ENCODE peak calls at places on chromosomes 2 and 18, in nine cellular contexts. One of them, this sample, is unnamed.

GRCh38 chr2:59249441-59250330 is 1008.6 kb upstream of the FANCL start:
- DNase-seq in DND-41: no peak
- DNase-seq in CD8-positive, alpha-beta memory T cell: no peak
- DNase-seq in uterus: no peak
- DNase-seq in H9: no peak
- DNase-seq in dorsolateral prefrontal cortex: peak; percentile 65
- DNase-seq in right lobe of liver: no peak
- DNase-seq in spleen: no peak
- DNase-seq in tibial nerve: no peak
- DNase-seq in this sample: no peak

GRCh38 chr18:31648966-31649429 is 35.4 kb downstream of the B4GALT6 start:
- DNase-seq in uterus: no peak
- DNase-seq in tibial nerve: no peak
- DNase-seq in right lobe of liver: no peak
- DNase-seq in DND-41: no peak
- DNase-seq in dorsolateral prefrontal cortex: no peak
- DNase-seq in CD8-positive, alpha-beta memory T cell: no peak
- DNase-seq in spleen: no peak
- DNase-seq in H9: no peak
- DNase-seq in this sample: no peak

GRCh38 chr2:74747411-74748080 is 86.4 kb upstream of the HK2 start:
- DNase-seq in uterus: no peak
- DNase-seq in right lobe of liver: no peak
- DNase-seq in dorsolateral prefrontal cortex: no peak
- DNase-seq in H9: no peak
- DNase-seq in spleen: no peak
- DNase-seq in CD8-positive, alpha-beta memory T cell: no peak
- DNase-seq in DND-41: no peak
- DNase-seq in tibial nerve: no peak
- DNase-seq in this sample: no peak

GRCh38 chr18:4847066-4847465 is 350.0 kb downstream of the AKAIN1 start:
- DNase-seq in spleen: no peak
- DNase-seq in H9: no peak
- DNase-seq in uterus: no peak
- DNase-seq in dorsolateral prefrontal cortex: no peak
- DNase-seq in right lobe of liver: no peak
- DNase-seq in CD8-positive, alpha-beta memory T cell: no peak
- DNase-seq in tibial nerve: no peak
- DNase-seq in DND-41: no peak
- DNase-seq in this sample: no peak

GRCh38 chr2:233857511-233858118 is 3.3 kb upstream of the HJURP start:
- DNase-seq in H9: peak; percentile 64
- DNase-seq in uterus: no peak
- DNase-seq in DND-41: peak; percentile 57
- DNase-seq in right lobe of liver: peak; percentile 70
- DNase-seq in CD8-positive, alpha-beta memory T cell: peak; percentile 62
- DNase-seq in spleen: peak; percentile 86
- DNase-seq in tibial nerve: no peak
- DNase-seq in dorsolateral prefrontal cortex: no peak
- DNase-seq in this sample: peak; percentile 91

GRCh38 chr2:71129891-71130324 is at the start of gene MCEE:
- DNase-seq in uterus: peak; percentile 87
- DNase-seq in right lobe of liver: peak; percentile 94
- DNase-seq in DND-41: peak; percentile 89
- DNase-seq in H9: peak; percentile 88
- DNase-seq in spleen: peak; percentile 97
- DNase-seq in dorsolateral prefrontal cortex: peak; percentile 86
- DNase-seq in CD8-positive, alpha-beta memory T cell: peak; percentile 90
- DNase-seq in tibial nerve: peak; percentile 84
- DNase-seq in this sample: peak; percentile 96

GRCh38 chr18:43596106-43596712 is 318.9 kb upstream of the SYT4 start:
- DNase-seq in right lobe of liver: no peak
- DNase-seq in spleen: no peak
- DNase-seq in dorsolateral prefrontal cortex: no peak
- DNase-seq in DND-41: no peak
- DNase-seq in H9: no peak
- DNase-seq in CD8-positive, alpha-beta memory T cell: no peak
- DNase-seq in uterus: no peak
- DNase-seq in tibial nerve: no peak
- DNase-seq in this sample: no peak

GRCh38 chr18:66013976-66014375 is 263.2 kb downstream of the CDH7 start:
- DNase-seq in uterus: no peak
- DNase-seq in right lobe of liver: no peak
- DNase-seq in spleen: no peak
- DNase-seq in tibial nerve: no peak
- DNase-seq in CD8-positive, alpha-beta memory T cell: no peak
- DNase-seq in dorsolateral prefrontal cortex: no peak
- DNase-seq in DND-41: no peak
- DNase-seq in H9: no peak
- DNase-seq in this sample: no peak

GRCh38 chr2:241197947-241198346 is 9.5 kb downstream of the ANO7 start:
- DNase-seq in right lobe of liver: no peak
- DNase-seq in spleen: no peak
- DNase-seq in H9: no peak
- DNase-seq in DND-41: no peak
- DNase-seq in uterus: no peak
- DNase-seq in dorsolateral prefrontal cortex: no peak
- DNase-seq in CD8-positive, alpha-beta memory T cell: no peak
- DNase-seq in tibial nerve: no peak
- DNase-seq in this sample: no peak

GRCh38 chr18:68447286-68447685 is 267.6 kb downstream of the TMX3 start:
- DNase-seq in tibial nerve: no peak
- DNase-seq in CD8-positive, alpha-beta memory T cell: no peak
- DNase-seq in right lobe of liver: no peak
- DNase-seq in DND-41: no peak
- DNase-seq in H9: no peak
- DNase-seq in uterus: no peak
- DNase-seq in spleen: no peak
- DNase-seq in dorsolateral prefrontal cortex: no peak
- DNase-seq in this sample: no peak

GRCh38 chr18:73245345-73245744 is 377.6 kb upstream of the NETO1 start:
- DNase-seq in DND-41: no peak
- DNase-seq in spleen: no peak
- DNase-seq in H9: peak; percentile 51
- DNase-seq in CD8-positive, alpha-beta memory T cell: no peak
- DNase-seq in dorsolateral prefrontal cortex: no peak
- DNase-seq in right lobe of liver: no peak
- DNase-seq in uterus: no peak
- DNase-seq in tibial nerve: no peak
- DNase-seq in this sample: peak; percentile 77

GRCh38 chr2:106982350-106982749 is 96.4 kb upstream of the ST6GAL2 start:
- DNase-seq in spleen: no peak
- DNase-seq in tibial nerve: no peak
- DNase-seq in DND-41: no peak
- DNase-seq in CD8-positive, alpha-beta memory T cell: no peak
- DNase-seq in uterus: no peak
- DNase-seq in dorsolateral prefrontal cortex: no peak
- DNase-seq in H9: no peak
- DNase-seq in right lobe of liver: no peak
- DNase-seq in this sample: no peak

DNA sequence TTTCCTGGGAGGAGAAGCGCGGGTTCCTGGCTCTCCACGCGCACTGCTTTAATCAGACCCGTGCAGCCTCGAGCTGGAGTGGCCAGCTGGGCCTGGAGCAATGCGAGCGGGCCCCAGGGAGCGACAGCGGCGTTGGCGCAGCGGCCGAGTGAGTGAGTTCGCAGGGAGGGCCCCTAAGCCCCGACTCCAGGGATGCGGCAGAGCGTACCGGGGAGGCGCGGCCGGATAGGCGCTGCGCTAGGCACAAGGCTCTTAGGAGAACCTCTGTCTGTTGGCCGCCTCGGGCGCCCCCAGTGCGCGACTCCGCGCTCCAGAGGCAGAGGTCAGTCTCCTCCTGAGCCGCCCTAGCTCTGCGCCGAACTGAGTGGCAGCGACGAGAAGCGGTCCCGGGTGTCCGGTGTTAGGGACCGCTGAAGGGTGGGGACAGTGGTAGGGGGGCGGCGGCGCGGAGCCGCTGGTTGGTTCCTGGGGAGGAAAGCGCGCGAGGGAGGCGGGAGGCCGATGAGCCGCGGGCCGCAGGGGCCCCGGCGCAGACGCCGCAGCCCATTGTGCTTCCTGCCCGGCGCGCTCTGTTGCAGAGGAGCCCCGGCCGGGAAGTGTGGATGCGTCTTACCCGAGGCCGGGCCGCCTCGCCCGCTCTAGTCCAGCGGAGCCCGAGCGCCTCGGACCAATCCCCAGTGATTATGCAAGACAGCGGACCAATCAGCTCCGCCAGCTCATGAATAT is 410 bp upstream of the DLX1 start:
- DNase-seq in tibial nerve: peak; percentile 70
- DNase-seq in uterus: peak; percentile 60
- DNase-seq in H9: peak; percentile 95
- DNase-seq in spleen: peak; percentile 88
- DNase-seq in DND-41: peak; percentile 88
- DNase-seq in right lobe of liver: no peak
- DNase-seq in dorsolateral prefrontal cortex: peak; percentile 65
- DNase-seq in CD8-positive, alpha-beta memory T cell: peak; percentile 54
- DNase-seq in this sample: peak; percentile 97
- H3K27ac ChIP-seq in tibial nerve: no peak overlapping the region
- H3K27ac ChIP-seq in uterus: no peak overlapping the region
- H3K27ac ChIP-seq in H9: no peak overlapping the region
- H3K27ac ChIP-seq in spleen: no peak overlapping the region
- H3K27ac ChIP-seq in DND-41: peak overlapping the region; percentile 77
- H3K27ac ChIP-seq in right lobe of liver: no peak overlapping the region
- H3K27ac ChIP-seq in dorsolateral prefrontal cortex: no peak overlapping the region
- H3K27ac ChIP-seq in CD8-positive, alpha-beta memory T cell: peak overlapping the region; percentile 71
- H3K27ac ChIP-seq in this sample: no peak overlapping the region

DNA sequence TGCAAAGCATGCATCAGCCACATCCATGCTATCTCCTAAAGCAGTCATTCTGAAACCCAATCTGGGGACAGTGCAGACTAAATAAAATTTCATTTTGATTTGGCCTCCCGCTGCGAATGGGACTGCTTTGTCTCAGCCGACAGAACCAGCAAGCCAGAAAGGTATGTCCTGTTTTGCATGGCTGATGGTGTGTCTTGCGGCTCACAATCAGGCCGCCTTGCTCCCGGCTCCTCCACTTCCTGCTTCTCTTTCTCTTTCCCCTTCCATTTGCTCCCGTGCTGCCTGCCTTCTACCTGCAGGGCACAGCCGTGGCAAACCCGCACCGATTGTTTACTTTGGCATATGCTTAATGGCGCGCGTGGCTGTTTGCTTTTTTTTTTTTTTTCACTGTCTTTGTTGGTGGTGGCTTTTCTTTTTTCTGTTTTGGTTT is 419.5 kb upstream of the POU3F3 start:
- DNase-seq in dorsolateral prefrontal cortex: peak; percentile 48
- DNase-seq in DND-41: no peak
- DNase-seq in spleen: no peak
- DNase-seq in H9: peak; percentile 79
- DNase-seq in right lobe of liver: peak; percentile 76
- DNase-seq in tibial nerve: no peak
- DNase-seq in uterus: no peak
- DNase-seq in CD8-positive, alpha-beta memory T cell: no peak
- DNase-seq in this sample: peak; percentile 84
- H3K27ac ChIP-seq in dorsolateral prefrontal cortex: peak overlapping the region; percentile 91
- H3K27ac ChIP-seq in DND-41: no peak overlapping the region
- H3K27ac ChIP-seq in spleen: no peak overlapping the region
- H3K27ac ChIP-seq in H9: peak overlapping the region; percentile 61
- H3K27ac ChIP-seq in right lobe of liver: no peak overlapping the region
- H3K27ac ChIP-seq in tibial nerve: no peak overlapping the region
- H3K27ac ChIP-seq in uterus: no peak overlapping the region
- H3K27ac ChIP-seq in CD8-positive, alpha-beta memory T cell: no peak overlapping the region
- H3K27ac ChIP-seq in this sample: peak overlapping the region; percentile 90

DNA sequence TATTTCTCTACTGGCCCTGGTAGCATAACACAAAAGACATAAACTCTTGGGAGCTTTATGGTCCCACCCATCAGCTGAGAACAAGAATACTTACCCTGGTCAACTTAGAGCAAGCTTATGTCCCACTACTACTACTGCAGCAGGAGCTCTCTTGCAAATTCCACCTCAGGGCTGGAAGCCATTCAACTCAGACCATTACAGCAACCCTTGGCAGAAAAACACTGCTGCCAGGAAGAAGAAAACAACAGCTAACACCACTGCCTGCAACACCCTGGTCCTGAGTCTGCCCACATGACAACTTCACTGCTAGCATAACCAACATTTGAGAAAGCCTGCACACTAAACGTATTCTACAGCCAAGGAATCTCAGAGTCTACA is 28.2 kb downstream of the SULT1C2 start:
- DNase-seq in spleen: no peak
- DNase-seq in CD8-positive, alpha-beta memory T cell: no peak
- DNase-seq in dorsolateral prefrontal cortex: no peak
- DNase-seq in DND-41: no peak
- DNase-seq in H9: no peak
- DNase-seq in right lobe of liver: no peak
- DNase-seq in uterus: no peak
- DNase-seq in tibial nerve: no peak
- DNase-seq in this sample: no peak
- H3K27ac ChIP-seq in spleen: no peak overlapping the region
- H3K27ac ChIP-seq in CD8-positive, alpha-beta memory T cell: no peak overlapping the region
- H3K27ac ChIP-seq in dorsolateral prefrontal cortex: no peak overlapping the region
- H3K27ac ChIP-seq in DND-41: no peak overlapping the region
- H3K27ac ChIP-seq in H9: peak overlapping the region; percentile 25
- H3K27ac ChIP-seq in right lobe of liver: no peak overlapping the region
- H3K27ac ChIP-seq in uterus: no peak overlapping the region
- H3K27ac ChIP-seq in tibial nerve: no peak overlapping the region
- H3K27ac ChIP-seq in this sample: no peak overlapping the region

GRCh38 chr2:88196490-88197087 is 26.4 kb downstream of the THNSL2 start:
- DNase-seq in uterus: no peak
- DNase-seq in H9: no peak
- DNase-seq in dorsolateral prefrontal cortex: no peak
- DNase-seq in tibial nerve: no peak
- DNase-seq in right lobe of liver: no peak
- DNase-seq in CD8-positive, alpha-beta memory T cell: no peak
- DNase-seq in DND-41: no peak
- DNase-seq in spleen: no peak
- DNase-seq in this sample: no peak

GRCh38 chr2:88195247-88195646 is 25.1 kb downstream of the THNSL2 start:
- DNase-seq in DND-41: no peak
- DNase-seq in dorsolateral prefrontal cortex: no peak
- DNase-seq in uterus: no peak
- DNase-seq in CD8-positive, alpha-beta memory T cell: no peak
- DNase-seq in spleen: no peak
- DNase-seq in H9: no peak
- DNase-seq in tibial nerve: no peak
- DNase-seq in right lobe of liver: no peak
- DNase-seq in this sample: no peak

GRCh38 chr2:88198308-88198707 is 28.2 kb downstream of the THNSL2 start:
- DNase-seq in dorsolateral prefrontal cortex: no peak
- DNase-seq in CD8-positive, alpha-beta memory T cell: no peak
- DNase-seq in uterus: no peak
- DNase-seq in spleen: no peak
- DNase-seq in H9: no peak
- DNase-seq in tibial nerve: no peak
- DNase-seq in right lobe of liver: no peak
- DNase-seq in DND-41: no peak
- DNase-seq in this sample: no peak

GRCh38 chr2:88199912-88200682 is 30.0 kb downstream of the THNSL2 start:
- DNase-seq in right lobe of liver: no peak
- DNase-seq in CD8-positive, alpha-beta memory T cell: no peak
- DNase-seq in dorsolateral prefrontal cortex: no peak
- DNase-seq in spleen: peak; percentile 85
- DNase-seq in DND-41: no peak
- DNase-seq in H9: peak; percentile 67
- DNase-seq in tibial nerve: peak; percentile 26
- DNase-seq in uterus: no peak
- DNase-seq in this sample: peak; percentile 83

DNA sequence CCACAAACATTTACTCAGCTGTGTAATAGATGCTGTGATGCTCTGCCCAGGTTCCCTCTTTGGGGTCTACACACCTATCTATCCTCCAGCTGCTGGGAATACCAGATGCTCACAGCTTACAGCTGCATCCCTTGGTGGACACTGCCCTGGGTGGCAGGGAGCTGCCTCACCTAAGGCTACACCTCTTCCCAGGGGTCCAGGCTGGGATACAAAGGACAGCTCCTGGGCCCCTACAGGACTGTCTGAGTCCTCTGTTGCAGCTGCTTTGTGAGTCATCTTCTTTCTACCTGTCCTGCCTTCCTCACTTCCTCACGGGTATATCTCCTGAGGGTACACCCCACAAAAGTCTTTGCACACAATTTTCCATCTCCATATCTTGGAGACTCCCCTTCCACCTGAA is 27.6 kb downstream of the THNSL2 start:
- DNase-seq in DND-41: no peak
- DNase-seq in spleen: no peak
- DNase-seq in dorsolateral prefrontal cortex: no peak
- DNase-seq in tibial nerve: no peak
- DNase-seq in CD8-positive, alpha-beta memory T cell: no peak
- DNase-seq in right lobe of liver: no peak
- DNase-seq in uterus: no peak
- DNase-seq in H9: no peak
- DNase-seq in this sample: no peak
- H3K27ac ChIP-seq in DND-41: no peak overlapping the region
- H3K27ac ChIP-seq in spleen: no peak overlapping the region
- H3K27ac ChIP-seq in dorsolateral prefrontal cortex: no peak overlapping the region
- H3K27ac ChIP-seq in tibial nerve: no peak overlapping the region
- H3K27ac ChIP-seq in CD8-positive, alpha-beta memory T cell: no peak overlapping the region
- H3K27ac ChIP-seq in right lobe of liver: no peak overlapping the region
- H3K27ac ChIP-seq in uterus: no peak overlapping the region
- H3K27ac ChIP-seq in H9: no peak overlapping the region
- H3K27ac ChIP-seq in this sample: no peak overlapping the region